ENCODE peak calls at places on chromosomes 3 and 15, in four cellular contexts. One of them, this sample, is unnamed.

GRCh38 chr15:55196011-55196410 is 730 bp downstream of the RSL24D1 start:
- DNase-seq in GM12878: no peak
- DNase-seq in HepG2: no peak
- DNase-seq in H1: no peak
- DNase-seq in this sample: no peak

GRCh38 chr3:19960670-19961069 is 13.8 kb downstream of the RAB5A start:
- DNase-seq in H1: no peak
- DNase-seq in HepG2: no peak
- DNase-seq in GM12878: no peak
- DNase-seq in this sample: no peak

GRCh38 chr3:69359916-69360315 is 26.0 kb downstream of the FRMD4B start:
- DNase-seq in GM12878: no peak
- DNase-seq in HepG2: no peak
- DNase-seq in H1: no peak
- DNase-seq in this sample: no peak

GRCh38 chr3:45777753-45778386 is 18.5 kb downstream of the SLC6A20 start:
- DNase-seq in H1: no peak
- DNase-seq in GM12878: no peak
- DNase-seq in HepG2: no peak
- DNase-seq in this sample: no peak

GRCh38 chr3:133383175-133383574 is 16.7 kb upstream of the BFSP2 start:
- DNase-seq in HepG2: no peak
- DNase-seq in H1: no peak
- DNase-seq in GM12878: no peak
- DNase-seq in this sample: no peak

GRCh38 chr3:62833538-62833937 is 41.7 kb downstream of the CADPS start:
- DNase-seq in H1: no peak
- DNase-seq in GM12878: no peak
- DNase-seq in HepG2: peak; percentile 1
- DNase-seq in this sample: peak; percentile 27

GRCh38 chr3:110265302-110265701 is 806.3 kb upstream of the NECTIN3 start:
- DNase-seq in HepG2: no peak
- DNase-seq in GM12878: no peak
- DNase-seq in H1: no peak
- DNase-seq in this sample: no peak

GRCh38 chr3:50430950-50431435 is 71.7 kb upstream of the TMEM115 start:
- DNase-seq in HepG2: no peak
- DNase-seq in H1: no peak
- DNase-seq in GM12878: no peak
- DNase-seq in this sample: peak; percentile 25

GRCh38 chr3:113534365-113534764 is 2.0 kb downstream of the SIDT1 start:
- DNase-seq in H1: no peak
- DNase-seq in GM12878: no peak
- DNase-seq in HepG2: no peak
- DNase-seq in this sample: no peak

GRCh38 chr15:56678562-56678961 is 54.7 kb downstream of the ZNF280D start:
- DNase-seq in GM12878: no peak
- DNase-seq in H1: no peak
- DNase-seq in HepG2: no peak
- DNase-seq in this sample: no peak

GRCh38 chr3:33578325-33579180 is 138.3 kb upstream of the UBP1 start:
- DNase-seq in HepG2: peak; percentile 83
- DNase-seq in GM12878: no peak
- DNase-seq in H1: no peak
- DNase-seq in this sample: peak; percentile 61

GRCh38 chr15:82548700-82549099 is 8.4 kb upstream of the RPS17 start:
- DNase-seq in H1: no peak
- DNase-seq in HepG2: no peak
- DNase-seq in GM12878: no peak
- DNase-seq in this sample: no peak

GRCh38 chr3:8996681-8997121 is 33.4 kb upstream of the RAD18 start:
- DNase-seq in GM12878: no peak
- DNase-seq in HepG2: peak; percentile 53
- DNase-seq in H1: no peak
- DNase-seq in this sample: no peak

GRCh38 chr3:124951511-124952390 is 17.2 kb upstream of the MUC13 start:
- DNase-seq in GM12878: no peak
- DNase-seq in H1: no peak
- DNase-seq in HepG2: no peak
- DNase-seq in this sample: no peak

GRCh38 chr3:182755308-182756106 is 37.8 kb upstream of the ATP11B start:
- DNase-seq in HepG2: no peak
- DNase-seq in H1: no peak
- DNase-seq in GM12878: no peak
- DNase-seq in this sample: no peak

GRCh38 chr3:127769284-127770081 is 52.8 kb downstream of the MGLL start:
- DNase-seq in GM12878: no peak
- DNase-seq in H1: no peak
- DNase-seq in HepG2: no peak
- DNase-seq in this sample: no peak

GRCh38 chr3:181969925-181970324 is 258.2 kb downstream of the SOX2 start:
- DNase-seq in GM12878: no peak
- DNase-seq in HepG2: no peak
- DNase-seq in H1: no peak
- DNase-seq in this sample: no peak

GRCh38 chr3:185926445-185926844 is 11.4 kb downstream of the TRA2B start:
- DNase-seq in HepG2: no peak
- DNase-seq in GM12878: no peak
- DNase-seq in H1: no peak
- DNase-seq in this sample: no peak

DNA sequence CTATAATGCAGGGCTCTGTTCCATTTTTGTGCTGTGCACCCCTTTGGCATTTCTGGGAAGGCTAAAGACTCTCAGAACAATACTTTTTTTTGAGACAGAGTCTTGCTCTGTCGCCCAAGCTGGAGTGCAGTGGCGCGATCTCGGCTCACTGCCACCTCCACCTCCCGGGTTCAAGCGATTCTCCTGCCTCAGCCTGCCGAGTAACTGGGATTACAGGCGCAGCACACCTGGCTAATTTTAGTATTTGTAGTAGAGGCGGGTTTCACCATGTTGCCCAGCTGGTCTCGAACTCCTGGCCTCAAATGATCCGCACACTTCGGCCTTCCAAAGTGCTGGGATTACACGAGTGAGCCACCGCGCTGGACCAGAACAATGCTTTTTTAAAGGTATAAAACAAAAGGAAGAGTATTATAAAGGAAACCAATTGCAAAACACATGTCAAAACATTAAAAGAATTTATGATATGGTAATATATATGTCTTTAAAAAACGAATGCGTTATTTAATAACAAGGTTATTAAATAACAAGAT is 999 bp downstream of the SQOR start:
- DNase-seq in HepG2: no peak
- DNase-seq in H1: no peak
- DNase-seq in GM12878: no peak
- DNase-seq in this sample: no peak
- H3K9ac ChIP-seq in HepG2: peak overlapping the region; percentile 70
- H3K9ac ChIP-seq in H1: no peak overlapping the region
- H3K9ac ChIP-seq in GM12878: peak overlapping the region; percentile 81
- H3K9ac ChIP-seq in this sample: no peak overlapping the region

DNA sequence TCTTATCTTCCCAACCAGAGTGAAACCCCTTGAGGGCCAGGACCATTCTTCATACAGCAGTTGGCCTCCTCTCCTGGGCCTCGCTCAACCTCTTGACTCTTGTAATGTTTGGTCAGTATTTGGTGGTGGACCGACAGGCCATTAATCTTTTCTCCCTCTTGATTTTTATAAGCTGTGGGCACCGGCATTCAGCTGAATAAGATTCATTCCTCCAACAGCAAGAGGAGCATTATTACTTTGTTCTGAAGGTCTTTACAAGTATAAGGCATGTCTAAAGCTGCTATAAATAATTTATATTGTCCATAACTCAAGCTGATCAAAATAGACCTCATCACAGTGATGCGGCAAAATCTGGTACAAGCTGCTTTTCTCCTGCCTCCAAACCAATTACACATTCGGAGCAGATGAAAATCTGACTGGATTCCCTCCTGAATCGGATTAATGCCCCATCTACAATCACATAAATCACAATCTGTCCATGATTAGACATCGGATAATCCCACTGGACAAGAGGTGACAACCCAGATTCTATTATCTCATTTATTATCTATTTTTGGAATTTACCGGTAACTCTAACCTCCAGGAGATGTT is 8.4 kb upstream of the ISL2 start:
- DNase-seq in H1: no peak
- DNase-seq in HepG2: no peak
- DNase-seq in GM12878: no peak
- DNase-seq in this sample: no peak
- TF ChIP-seq SUZ12 in H1: no peak
- TF ChIP-seq SUZ12 in HepG2: no peak
- TF ChIP-seq SUZ12 in GM12878: no peak
- TF ChIP-seq SUZ12 in this sample: no peak

GRCh38 chr3:41200669-41201021 is 1.3 kb downstream of the CTNNB1 start:
- DNase-seq in H1: no peak
- DNase-seq in GM12878: no peak
- DNase-seq in HepG2: peak; percentile 43
- DNase-seq in this sample: no peak

GRCh38 chr3:41202075-41202833 is 2.9 kb downstream of the CTNNB1 start:
- DNase-seq in H1: no peak
- DNase-seq in GM12878: no peak
- DNase-seq in HepG2: peak; percentile 37
- DNase-seq in this sample: no peak

GRCh38 chr3:41204369-41204768 is 5.1 kb downstream of the CTNNB1 start:
- DNase-seq in H1: no peak
- DNase-seq in HepG2: no peak
- DNase-seq in GM12878: no peak
- DNase-seq in this sample: no peak

GRCh38 chr3:41205591-41205990 is 6.3 kb downstream of the CTNNB1 start:
- DNase-seq in H1: no peak
- DNase-seq in HepG2: no peak
- DNase-seq in GM12878: no peak
- DNase-seq in this sample: no peak

GRCh38 chr3:41202834-41203345 is 3.6 kb downstream of the CTNNB1 start:
- DNase-seq in HepG2: peak; percentile 43
- DNase-seq in H1: no peak
- DNase-seq in GM12878: no peak
- DNase-seq in this sample: no peak
- H3K9ac ChIP-seq in HepG2: peak overlapping the region; percentile 84
- H3K9ac ChIP-seq in H1: no peak overlapping the region
- H3K9ac ChIP-seq in GM12878: no peak overlapping the region
- H3K9ac ChIP-seq in this sample: no peak overlapping the region

GRCh38 chr3:5006755-5007202 is 27.5 kb downstream of the BHLHE40 start:
- DNase-seq in GM12878: peak; percentile 95
- DNase-seq in HepG2: no peak
- DNase-seq in H1: no peak
- DNase-seq in this sample: no peak
- TF ChIP-seq SUZ12 in GM12878: no peak
- TF ChIP-seq SUZ12 in HepG2: no peak
- TF ChIP-seq SUZ12 in H1: no peak
- TF ChIP-seq SUZ12 in this sample: no peak